ENCODE peak calls at places on chromosomes 16 and 17, in seven cellular contexts. One of them, this sample, is unnamed.
A peak's percentile ranks its signal among the peaks of the same experiment; 100 is the strongest.

GRCh38 chr16:10368984-10369551 is 16.8 kb upstream of the ATF7IP2 start:
- DNase-seq in mucosa of descending colon: no peak
- DNase-seq in GM12865: peak; percentile 14
- DNase-seq in astrocyte of the spinal cord: no peak
- DNase-seq in psoas muscle: no peak
- DNase-seq in PC-9: no peak
- DNase-seq in A549: peak; percentile 34
- DNase-seq in this sample: no peak

GRCh38 chr17:50708050-50709000 is 611 bp upstream of the ANKRD40 start:
- DNase-seq in mucosa of descending colon: no peak
- DNase-seq in GM12865: peak; percentile 40
- DNase-seq in astrocyte of the spinal cord: peak; percentile 44
- DNase-seq in psoas muscle: no peak
- DNase-seq in PC-9: no peak
- DNase-seq in A549: peak; percentile 44
- DNase-seq in this sample: no peak

GRCh38 chr16:54070944-54071343 is 215.6 kb downstream of the IRX3 start:
- DNase-seq in mucosa of descending colon: no peak
- DNase-seq in GM12865: peak; percentile 16
- DNase-seq in astrocyte of the spinal cord: no peak
- DNase-seq in psoas muscle: no peak
- DNase-seq in PC-9: no peak
- DNase-seq in A549: no peak
- DNase-seq in this sample: no peak

GRCh38 chr16:69448470-69449193 is 24.2 kb downstream of the CYB5B start:
- DNase-seq in mucosa of descending colon: no peak
- DNase-seq in GM12865: no peak
- DNase-seq in astrocyte of the spinal cord: peak; percentile 18
- DNase-seq in psoas muscle: no peak
- DNase-seq in PC-9: no peak
- DNase-seq in A549: peak; percentile 29
- DNase-seq in this sample: no peak

GRCh38 chr17:41528959-41529353 is 848 bp upstream of the KRT19 start:
- DNase-seq in mucosa of descending colon: peak; percentile 80
- DNase-seq in GM12865: no peak
- DNase-seq in astrocyte of the spinal cord: no peak
- DNase-seq in psoas muscle: no peak
- DNase-seq in PC-9: peak; percentile 57
- DNase-seq in A549: no peak
- DNase-seq in this sample: peak; percentile 58

GRCh38 chr16:31177136-31177535 is 2.8 kb upstream of the FUS start:
- DNase-seq in mucosa of descending colon: no peak
- DNase-seq in GM12865: no peak
- DNase-seq in astrocyte of the spinal cord: peak; percentile 82
- DNase-seq in psoas muscle: no peak
- DNase-seq in PC-9: no peak
- DNase-seq in A549: no peak
- DNase-seq in this sample: no peak

GRCh38 chr17:80826346-80826954 is 165.2 kb upstream of the CHMP6 start:
- DNase-seq in mucosa of descending colon: no peak
- DNase-seq in GM12865: no peak
- DNase-seq in astrocyte of the spinal cord: no peak
- DNase-seq in psoas muscle: peak; percentile 60
- DNase-seq in PC-9: no peak
- DNase-seq in A549: no peak
- DNase-seq in this sample: no peak

GRCh38 chr17:9973689-9974459 is 68.8 kb upstream of the RCVRN start:
- DNase-seq in mucosa of descending colon: no peak
- DNase-seq in GM12865: no peak
- DNase-seq in astrocyte of the spinal cord: peak; percentile 4
- DNase-seq in psoas muscle: no peak
- DNase-seq in PC-9: no peak
- DNase-seq in A549: no peak
- DNase-seq in this sample: no peak

GRCh38 chr17:59387351-59388069 is 56.1 kb downstream of the YPEL2 start:
- DNase-seq in mucosa of descending colon: no peak
- DNase-seq in GM12865: no peak
- DNase-seq in astrocyte of the spinal cord: no peak
- DNase-seq in psoas muscle: peak; percentile 73
- DNase-seq in PC-9: no peak
- DNase-seq in A549: no peak
- DNase-seq in this sample: no peak

GRCh38 chr17:45430006-45430737 is 2.5 kb downstream of the ARHGAP27 start:
- DNase-seq in mucosa of descending colon: peak; percentile 62
- DNase-seq in GM12865: no peak
- DNase-seq in astrocyte of the spinal cord: no peak
- DNase-seq in psoas muscle: peak; percentile 39
- DNase-seq in PC-9: no peak
- DNase-seq in A549: no peak
- DNase-seq in this sample: no peak

GRCh38 chr17:77144227-77144626 is 3.5 kb downstream of the SEC14L1 start:
- DNase-seq in mucosa of descending colon: no peak
- DNase-seq in GM12865: peak; percentile 67
- DNase-seq in astrocyte of the spinal cord: no peak
- DNase-seq in psoas muscle: no peak
- DNase-seq in PC-9: no peak
- DNase-seq in A549: no peak
- DNase-seq in this sample: no peak

GRCh38 chr16:15642557-15643452 is at the start of gene MARF1:
- DNase-seq in mucosa of descending colon: peak; percentile 99
- DNase-seq in GM12865: peak; percentile 98
- DNase-seq in astrocyte of the spinal cord: peak; percentile 96
- DNase-seq in psoas muscle: peak; percentile 100
- DNase-seq in PC-9: peak; percentile 99
- DNase-seq in A549: peak; percentile 97
- DNase-seq in this sample: peak; percentile 100

GRCh38 chr17:81865733-81866439 is 5.3 kb downstream of the ARHGDIA start:
- DNase-seq in mucosa of descending colon: peak; percentile 96
- DNase-seq in GM12865: no peak
- DNase-seq in astrocyte of the spinal cord: no peak
- DNase-seq in psoas muscle: no peak
- DNase-seq in PC-9: peak; percentile 44
- DNase-seq in A549: no peak
- DNase-seq in this sample: peak; percentile 89

GRCh38 chr16:71499775-71500364 is 10.7 kb upstream of the ZNF19 start:
- DNase-seq in mucosa of descending colon: no peak
- DNase-seq in GM12865: peak; percentile 80
- DNase-seq in astrocyte of the spinal cord: peak; percentile 67
- DNase-seq in psoas muscle: no peak
- DNase-seq in PC-9: peak; percentile 40
- DNase-seq in A549: peak; percentile 67
- DNase-seq in this sample: peak; percentile 72

GRCh38 chr16:57624044-57624688 is 4.3 kb upstream of the ADGRG1 start:
- DNase-seq in mucosa of descending colon: no peak
- DNase-seq in GM12865: no peak
- DNase-seq in astrocyte of the spinal cord: no peak
- DNase-seq in psoas muscle: no peak
- DNase-seq in PC-9: no peak
- DNase-seq in A549: peak; percentile 54
- DNase-seq in this sample: no peak

GRCh38 chr16:87834668-87835473 is 34.4 kb downstream of the SLC7A5 start:
- DNase-seq in mucosa of descending colon: no peak
- DNase-seq in GM12865: no peak
- DNase-seq in astrocyte of the spinal cord: peak; percentile 31
- DNase-seq in psoas muscle: peak; percentile 74
- DNase-seq in PC-9: peak; percentile 49
- DNase-seq in A549: peak; percentile 81
- DNase-seq in this sample: no peak

DNA sequence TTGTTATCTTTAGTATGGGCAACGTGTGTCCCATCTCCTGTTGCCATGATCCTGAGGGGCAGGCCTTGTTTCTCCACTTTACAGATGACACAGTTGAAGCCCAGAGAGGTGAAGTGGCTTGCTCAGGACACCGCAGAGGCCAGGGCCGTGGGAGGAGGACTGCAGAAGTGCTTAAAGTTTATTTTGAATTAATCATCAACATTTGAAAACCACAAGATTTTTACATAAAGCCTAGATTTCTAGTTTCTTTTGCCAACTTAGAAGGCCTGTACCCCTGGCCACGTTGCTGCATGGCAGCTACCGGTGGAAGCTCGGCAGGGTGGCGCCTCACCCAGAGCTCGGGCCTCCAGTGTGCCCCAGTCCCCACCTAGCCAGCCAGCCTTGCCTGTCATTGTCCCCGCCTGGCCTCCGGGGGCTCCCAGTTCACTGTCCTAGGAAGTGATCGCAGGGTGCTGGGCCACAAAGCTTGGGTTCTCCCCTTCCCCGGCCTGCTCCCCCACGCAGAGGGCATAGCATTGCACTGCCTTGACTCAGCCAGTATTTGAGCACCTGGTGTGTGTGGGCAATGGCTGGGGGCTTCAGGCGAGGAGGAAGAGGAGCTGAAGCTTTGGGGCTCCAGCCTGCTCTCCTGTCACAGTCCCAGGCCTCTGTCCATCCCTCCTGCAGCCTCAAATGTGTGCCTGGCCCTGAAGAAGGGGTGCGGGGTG is 14.8 kb upstream of the ADCY7 start:
- DNase-seq in mucosa of descending colon: no peak
- DNase-seq in GM12865: no peak
- DNase-seq in astrocyte of the spinal cord: peak; percentile 90
- DNase-seq in psoas muscle: no peak
- DNase-seq in PC-9: no peak
- DNase-seq in A549: no peak
- DNase-seq in this sample: no peak
- TF ChIP-seq CTCF in mucosa of descending colon: no peak
- TF ChIP-seq CTCF in GM12865: no peak
- TF ChIP-seq CTCF in astrocyte of the spinal cord: no peak
- TF ChIP-seq CTCF in psoas muscle: no peak
- TF ChIP-seq CTCF in PC-9: no peak
- TF ChIP-seq CTCF in A549: no peak
- TF ChIP-seq CTCF in this sample: no peak

GRCh38 chr17:19497616-19498015 is 36.0 kb upstream of the SLC47A1 start:
- DNase-seq in mucosa of descending colon: no peak
- DNase-seq in GM12865: no peak
- DNase-seq in astrocyte of the spinal cord: no peak
- DNase-seq in psoas muscle: no peak
- DNase-seq in PC-9: no peak
- DNase-seq in A549: no peak
- DNase-seq in this sample: no peak
- TF ChIP-seq CTCF in mucosa of descending colon: no peak
- TF ChIP-seq CTCF in GM12865: no peak
- TF ChIP-seq CTCF in astrocyte of the spinal cord: no peak
- TF ChIP-seq CTCF in psoas muscle: no peak
- TF ChIP-seq CTCF in PC-9: no peak
- TF ChIP-seq CTCF in A549: no peak
- TF ChIP-seq CTCF in this sample: no peak

GRCh38 chr17:79391376-79391775 is 219.5 kb downstream of the RBFOX3 start:
- DNase-seq in mucosa of descending colon: no peak
- DNase-seq in GM12865: no peak
- DNase-seq in astrocyte of the spinal cord: no peak
- DNase-seq in psoas muscle: no peak
- DNase-seq in PC-9: no peak
- DNase-seq in A549: no peak
- DNase-seq in this sample: no peak

GRCh38 chr17:79385962-79386563 is 224.8 kb downstream of the RBFOX3 start:
- DNase-seq in mucosa of descending colon: no peak
- DNase-seq in GM12865: no peak
- DNase-seq in astrocyte of the spinal cord: no peak
- DNase-seq in psoas muscle: no peak
- DNase-seq in PC-9: no peak
- DNase-seq in A549: no peak
- DNase-seq in this sample: no peak

GRCh38 chr17:79387783-79388182 is 223.1 kb downstream of the RBFOX3 start:
- DNase-seq in mucosa of descending colon: no peak
- DNase-seq in GM12865: no peak
- DNase-seq in astrocyte of the spinal cord: no peak
- DNase-seq in psoas muscle: no peak
- DNase-seq in PC-9: no peak
- DNase-seq in A549: no peak
- DNase-seq in this sample: no peak

GRCh38 chr17:79389896-79390295 is 221.0 kb downstream of the RBFOX3 start:
- DNase-seq in mucosa of descending colon: no peak
- DNase-seq in GM12865: no peak
- DNase-seq in astrocyte of the spinal cord: no peak
- DNase-seq in psoas muscle: no peak
- DNase-seq in PC-9: no peak
- DNase-seq in A549: no peak
- DNase-seq in this sample: no peak

DNA sequence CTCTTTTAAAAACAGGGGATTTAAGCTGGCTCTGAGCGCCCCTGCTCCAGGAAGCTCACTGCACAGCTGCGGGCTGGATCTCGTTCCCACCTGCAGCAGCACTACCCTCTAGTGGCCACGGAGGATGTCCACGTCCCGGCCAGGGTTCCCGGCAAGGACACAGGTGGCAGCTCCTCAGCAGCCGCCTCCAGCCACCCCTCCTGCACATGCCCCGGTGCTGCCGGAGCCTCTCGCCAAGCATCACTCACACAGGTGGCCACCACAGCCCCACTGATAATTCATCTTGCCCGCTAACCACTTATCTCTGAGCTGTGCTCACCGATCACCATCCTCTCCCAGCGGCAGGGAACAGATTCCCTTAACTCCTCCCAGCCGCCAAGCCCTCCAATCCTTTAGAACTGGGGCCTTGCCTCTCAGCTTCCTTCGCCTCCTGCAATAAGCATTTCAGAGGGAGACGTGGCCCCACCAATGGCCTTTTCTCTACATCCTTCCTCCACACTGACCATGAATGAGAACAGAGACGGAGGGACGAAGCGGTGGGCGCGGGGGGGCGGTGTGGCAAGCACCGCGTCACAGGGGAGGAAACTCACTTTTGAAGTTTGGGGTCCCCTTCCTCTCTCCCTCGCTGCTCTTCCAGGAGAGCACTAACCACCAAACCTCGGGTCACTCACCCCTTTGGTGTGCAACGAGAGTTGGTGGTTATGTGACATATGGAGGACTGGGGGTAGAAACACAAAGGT is 222.1 kb downstream of the RBFOX3 start:
- DNase-seq in mucosa of descending colon: peak; percentile 77
- DNase-seq in GM12865: peak; percentile 48
- DNase-seq in astrocyte of the spinal cord: peak; percentile 12
- DNase-seq in psoas muscle: peak; percentile 76
- DNase-seq in PC-9: peak; percentile 39
- DNase-seq in A549: peak; percentile 66
- DNase-seq in this sample: peak; percentile 74
- TF ChIP-seq CTCF in mucosa of descending colon: peak; percentile 51
- TF ChIP-seq CTCF in GM12865: peak; percentile 61
- TF ChIP-seq CTCF in astrocyte of the spinal cord: peak; percentile 68
- TF ChIP-seq CTCF in psoas muscle: peak; percentile 74
- TF ChIP-seq CTCF in PC-9: peak; percentile 53
- TF ChIP-seq CTCF in A549: peak; percentile 77
- TF ChIP-seq CTCF in this sample: peak; percentile 54

DNA sequence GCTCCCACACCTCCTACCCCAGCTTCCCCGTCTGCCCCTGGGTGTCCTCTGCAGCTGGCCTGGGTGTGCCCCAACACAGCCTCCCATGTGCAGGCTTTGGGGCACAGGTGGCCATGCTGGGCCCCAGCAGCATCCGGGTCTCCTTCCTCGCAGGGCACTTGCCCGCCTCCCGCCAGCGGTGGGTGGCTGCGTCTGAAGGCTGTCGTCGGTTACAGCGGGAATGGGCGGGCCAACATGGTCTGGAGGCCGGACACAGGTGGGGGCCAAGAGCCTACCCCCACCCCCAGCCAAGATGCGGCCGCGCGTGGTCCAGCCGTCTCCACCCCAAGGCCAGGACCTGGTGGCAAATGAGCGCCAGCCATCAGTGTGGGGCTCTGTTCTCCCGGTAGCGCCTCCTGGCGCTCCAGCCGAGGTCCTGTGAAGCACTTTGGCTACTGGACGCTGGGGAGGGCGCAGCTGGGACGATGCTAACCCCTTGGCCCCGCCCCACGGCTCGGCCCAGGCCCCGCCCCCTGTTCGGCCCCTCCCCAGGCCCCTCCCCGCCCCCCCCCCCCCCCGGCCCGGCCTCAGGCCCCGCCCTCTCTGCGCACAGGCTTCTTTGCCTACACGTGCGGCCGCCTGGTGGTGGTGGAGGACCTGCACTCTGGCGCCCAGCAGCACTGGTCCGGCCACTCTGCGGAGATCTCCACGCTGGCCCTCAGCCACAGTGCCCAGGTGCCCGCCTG is 7.3 kb upstream of the RHOT2 start:
- DNase-seq in mucosa of descending colon: peak; percentile 91
- DNase-seq in GM12865: peak; percentile 92
- DNase-seq in astrocyte of the spinal cord: peak; percentile 78
- DNase-seq in psoas muscle: peak; percentile 96
- DNase-seq in PC-9: peak; percentile 87
- DNase-seq in A549: peak; percentile 94
- DNase-seq in this sample: no peak
- TF ChIP-seq CTCF in mucosa of descending colon: peak; percentile 48
- TF ChIP-seq CTCF in GM12865: peak; percentile 39
- TF ChIP-seq CTCF in astrocyte of the spinal cord: peak; percentile 54
- TF ChIP-seq CTCF in psoas muscle: peak; percentile 47
- TF ChIP-seq CTCF in PC-9: peak; percentile 52
- TF ChIP-seq CTCF in A549: peak; percentile 48
- TF ChIP-seq CTCF in this sample: no peak

This sample was measured in Calu3.